ENCODE peak calls at places on chromosome 11, in nine cellular contexts. One of them, this sample, is unnamed.

GRCh38 chr11:107591446-107592236 is 694 bp downstream of the ELMOD1 start:
- DNase-seq in breast epithelium: no peak
- DNase-seq in Peyer's patch: no peak
- DNase-seq in PC-3: peak
- DNase-seq in fibroblast of pulmonary artery: no peak
- DNase-seq in uterus: no peak
- DNase-seq in tibial nerve: no peak
- DNase-seq in CD14-positive monocyte: no peak
- DNase-seq in nephron progenitor cell: peak
- DNase-seq in this sample: no peak

GRCh38 chr11:69157156-69157821 is 1.6 kb downstream of the SMIM38 start:
- DNase-seq in breast epithelium: peak
- DNase-seq in Peyer's patch: no peak
- DNase-seq in PC-3: no peak
- DNase-seq in fibroblast of pulmonary artery: peak
- DNase-seq in uterus: no peak
- DNase-seq in tibial nerve: peak
- DNase-seq in CD14-positive monocyte: no peak
- DNase-seq in nephron progenitor cell: peak
- DNase-seq in this sample: no peak

GRCh38 chr11:94199367-94200130 is 70.9 kb downstream of the PANX1 start:
- DNase-seq in breast epithelium: no peak
- DNase-seq in Peyer's patch: no peak
- DNase-seq in PC-3: no peak
- DNase-seq in fibroblast of pulmonary artery: no peak
- DNase-seq in uterus: no peak
- DNase-seq in tibial nerve: no peak
- DNase-seq in CD14-positive monocyte: no peak
- DNase-seq in nephron progenitor cell: no peak
- DNase-seq in this sample: no peak

GRCh38 chr11:104161751-104162450 is 2.0 kb downstream of the PDGFD start:
- DNase-seq in breast epithelium: no peak
- DNase-seq in Peyer's patch: no peak
- DNase-seq in PC-3: no peak
- DNase-seq in fibroblast of pulmonary artery: no peak
- DNase-seq in uterus: no peak
- DNase-seq in tibial nerve: no peak
- DNase-seq in CD14-positive monocyte: no peak
- DNase-seq in nephron progenitor cell: no peak
- DNase-seq in this sample: no peak

GRCh38 chr11:92332986-92333385 is 108.4 kb downstream of the FAT3 start:
- DNase-seq in breast epithelium: no peak
- DNase-seq in Peyer's patch: no peak
- DNase-seq in PC-3: no peak
- DNase-seq in fibroblast of pulmonary artery: peak
- DNase-seq in uterus: no peak
- DNase-seq in tibial nerve: no peak
- DNase-seq in CD14-positive monocyte: no peak
- DNase-seq in nephron progenitor cell: no peak
- DNase-seq in this sample: no peak

GRCh38 chr11:109707411-109707810 is 285.4 kb downstream of the C11orf87 start:
- DNase-seq in breast epithelium: no peak
- DNase-seq in Peyer's patch: no peak
- DNase-seq in PC-3: no peak
- DNase-seq in fibroblast of pulmonary artery: no peak
- DNase-seq in uterus: no peak
- DNase-seq in tibial nerve: no peak
- DNase-seq in CD14-positive monocyte: no peak
- DNase-seq in nephron progenitor cell: no peak
- DNase-seq in this sample: no peak

GRCh38 chr11:63237413-63237812 is 6.0 kb downstream of the SLC22A25 start:
- DNase-seq in breast epithelium: no peak
- DNase-seq in Peyer's patch: no peak
- DNase-seq in PC-3: no peak
- DNase-seq in fibroblast of pulmonary artery: no peak
- DNase-seq in uterus: no peak
- DNase-seq in tibial nerve: no peak
- DNase-seq in CD14-positive monocyte: no peak
- DNase-seq in nephron progenitor cell: no peak
- DNase-seq in this sample: no peak

GRCh38 chr11:44573333-44573732 is 7.9 kb downstream of the CD82 start:
- DNase-seq in breast epithelium: no peak
- DNase-seq in Peyer's patch: no peak
- DNase-seq in PC-3: no peak
- DNase-seq in fibroblast of pulmonary artery: no peak
- DNase-seq in uterus: no peak
- DNase-seq in tibial nerve: no peak
- DNase-seq in CD14-positive monocyte: no peak
- DNase-seq in nephron progenitor cell: no peak
- DNase-seq in this sample: peak

GRCh38 chr11:69364901-69365300 is 70.9 kb downstream of the MYEOV start:
- DNase-seq in breast epithelium: no peak
- DNase-seq in Peyer's patch: no peak
- DNase-seq in PC-3: peak
- DNase-seq in fibroblast of pulmonary artery: peak
- DNase-seq in uterus: no peak
- DNase-seq in tibial nerve: no peak
- DNase-seq in CD14-positive monocyte: no peak
- DNase-seq in nephron progenitor cell: no peak
- DNase-seq in this sample: no peak

GRCh38 chr11:6654281-6655019 is 1.2 kb downstream of the DCHS1 start:
- DNase-seq in breast epithelium: no peak
- DNase-seq in Peyer's patch: no peak
- DNase-seq in PC-3: no peak
- DNase-seq in fibroblast of pulmonary artery: no peak
- DNase-seq in uterus: no peak
- DNase-seq in tibial nerve: no peak
- DNase-seq in CD14-positive monocyte: no peak
- DNase-seq in nephron progenitor cell: no peak
- DNase-seq in this sample: no peak

GRCh38 chr11:24661313-24661712 is 164.5 kb downstream of the LUZP2 start:
- DNase-seq in breast epithelium: no peak
- DNase-seq in Peyer's patch: no peak
- DNase-seq in PC-3: no peak
- DNase-seq in fibroblast of pulmonary artery: no peak
- DNase-seq in uterus: no peak
- DNase-seq in tibial nerve: no peak
- DNase-seq in CD14-positive monocyte: no peak
- DNase-seq in nephron progenitor cell: no peak
- DNase-seq in this sample: no peak

GRCh38 chr11:1352696-1353382 is 36.9 kb upstream of the BRSK2 start:
- DNase-seq in breast epithelium: no peak
- DNase-seq in Peyer's patch: no peak
- DNase-seq in PC-3: no peak
- DNase-seq in fibroblast of pulmonary artery: no peak
- DNase-seq in uterus: no peak
- DNase-seq in tibial nerve: no peak
- DNase-seq in CD14-positive monocyte: peak
- DNase-seq in nephron progenitor cell: no peak
- DNase-seq in this sample: no peak

GRCh38 chr11:15170170-15170569 is 55.4 kb downstream of the INSC start:
- DNase-seq in breast epithelium: no peak
- DNase-seq in Peyer's patch: no peak
- DNase-seq in PC-3: no peak
- DNase-seq in fibroblast of pulmonary artery: no peak
- DNase-seq in uterus: no peak
- DNase-seq in tibial nerve: no peak
- DNase-seq in CD14-positive monocyte: no peak
- DNase-seq in nephron progenitor cell: no peak
- DNase-seq in this sample: no peak

GRCh38 chr11:132158091-132158490 is 787.7 kb downstream of the NTM start:
- DNase-seq in breast epithelium: no peak
- DNase-seq in Peyer's patch: no peak
- DNase-seq in PC-3: peak
- DNase-seq in fibroblast of pulmonary artery: peak
- DNase-seq in uterus: no peak
- DNase-seq in tibial nerve: no peak
- DNase-seq in CD14-positive monocyte: no peak
- DNase-seq in nephron progenitor cell: no peak
- DNase-seq in this sample: no peak

GRCh38 chr11:17386331-17387084 is 2.0 kb downstream of the KCNJ11 start:
- DNase-seq in breast epithelium: no peak
- DNase-seq in Peyer's patch: peak
- DNase-seq in PC-3: peak
- DNase-seq in fibroblast of pulmonary artery: peak
- DNase-seq in uterus: peak
- DNase-seq in tibial nerve: no peak
- DNase-seq in CD14-positive monocyte: peak
- DNase-seq in nephron progenitor cell: peak
- DNase-seq in this sample: no peak

GRCh38 chr11:19087658-19088057 is 27.1 kb upstream of the MRGPRX2 start:
- DNase-seq in breast epithelium: no peak
- DNase-seq in Peyer's patch: no peak
- DNase-seq in PC-3: peak
- DNase-seq in fibroblast of pulmonary artery: peak
- DNase-seq in uterus: no peak
- DNase-seq in tibial nerve: no peak
- DNase-seq in CD14-positive monocyte: no peak
- DNase-seq in nephron progenitor cell: no peak
- DNase-seq in this sample: no peak

GRCh38 chr11:25991476-25991875 is 340.5 kb upstream of the ANO3 start:
- DNase-seq in breast epithelium: no peak
- DNase-seq in Peyer's patch: no peak
- DNase-seq in PC-3: no peak
- DNase-seq in fibroblast of pulmonary artery: no peak
- DNase-seq in uterus: no peak
- DNase-seq in tibial nerve: no peak
- DNase-seq in CD14-positive monocyte: no peak
- DNase-seq in nephron progenitor cell: no peak
- DNase-seq in this sample: no peak

GRCh38 chr11:84714316-84714780 is 912.8 kb downstream of the DLG2 start:
- DNase-seq in breast epithelium: no peak
- DNase-seq in Peyer's patch: no peak
- DNase-seq in PC-3: peak
- DNase-seq in fibroblast of pulmonary artery: peak
- DNase-seq in uterus: no peak
- DNase-seq in tibial nerve: no peak
- DNase-seq in CD14-positive monocyte: no peak
- DNase-seq in nephron progenitor cell: peak
- DNase-seq in this sample: no peak

GRCh38 chr11:61954106-61955030 is 4.2 kb downstream of the BEST1 start:
- DNase-seq in breast epithelium: no peak
- DNase-seq in Peyer's patch: no peak
- DNase-seq in PC-3: no peak
- DNase-seq in fibroblast of pulmonary artery: no peak
- DNase-seq in uterus: no peak
- DNase-seq in tibial nerve: no peak
- DNase-seq in CD14-positive monocyte: no peak
- DNase-seq in nephron progenitor cell: no peak
- DNase-seq in this sample: no peak
- TF ChIP-seq CTCF in breast epithelium: peak
- TF ChIP-seq CTCF in Peyer's patch: no peak
- TF ChIP-seq CTCF in PC-3: no peak
- TF ChIP-seq CTCF in fibroblast of pulmonary artery: no peak
- TF ChIP-seq CTCF in uterus: no peak
- TF ChIP-seq CTCF in tibial nerve: no peak
- TF ChIP-seq CTCF in CD14-positive monocyte: no peak
- TF ChIP-seq CTCF in nephron progenitor cell: no peak
- TF ChIP-seq CTCF in this sample: no peak

GRCh38 chr11:3382613-3383275 is 3.8 kb upstream of the ZNF195 start:
- DNase-seq in breast epithelium: no peak
- DNase-seq in Peyer's patch: no peak
- DNase-seq in PC-3: no peak
- DNase-seq in fibroblast of pulmonary artery: no peak
- DNase-seq in uterus: no peak
- DNase-seq in tibial nerve: no peak
- DNase-seq in CD14-positive monocyte: no peak
- DNase-seq in nephron progenitor cell: no peak
- DNase-seq in this sample: no peak
- TF ChIP-seq CTCF in breast epithelium: no peak
- TF ChIP-seq CTCF in Peyer's patch: no peak
- TF ChIP-seq CTCF in PC-3: no peak
- TF ChIP-seq CTCF in fibroblast of pulmonary artery: no peak
- TF ChIP-seq CTCF in uterus: no peak
- TF ChIP-seq CTCF in tibial nerve: no peak
- TF ChIP-seq CTCF in CD14-positive monocyte: no peak
- TF ChIP-seq CTCF in nephron progenitor cell: no peak
- TF ChIP-seq CTCF in this sample: no peak

GRCh38 chr11:10303558-10304363 is 1.1 kb upstream of the ADM start:
- DNase-seq in breast epithelium: peak
- DNase-seq in Peyer's patch: peak
- DNase-seq in PC-3: peak
- DNase-seq in fibroblast of pulmonary artery: peak
- DNase-seq in uterus: peak
- DNase-seq in tibial nerve: no peak
- DNase-seq in CD14-positive monocyte: peak
- DNase-seq in nephron progenitor cell: peak
- DNase-seq in this sample: no peak
- TF ChIP-seq CTCF in breast epithelium: peak
- TF ChIP-seq CTCF in Peyer's patch: no peak
- TF ChIP-seq CTCF in PC-3: no peak
- TF ChIP-seq CTCF in fibroblast of pulmonary artery: no peak
- TF ChIP-seq CTCF in uterus: no peak
- TF ChIP-seq CTCF in tibial nerve: no peak
- TF ChIP-seq CTCF in CD14-positive monocyte: no peak
- TF ChIP-seq CTCF in nephron progenitor cell: no peak
- TF ChIP-seq CTCF in this sample: no peak

DNA sequence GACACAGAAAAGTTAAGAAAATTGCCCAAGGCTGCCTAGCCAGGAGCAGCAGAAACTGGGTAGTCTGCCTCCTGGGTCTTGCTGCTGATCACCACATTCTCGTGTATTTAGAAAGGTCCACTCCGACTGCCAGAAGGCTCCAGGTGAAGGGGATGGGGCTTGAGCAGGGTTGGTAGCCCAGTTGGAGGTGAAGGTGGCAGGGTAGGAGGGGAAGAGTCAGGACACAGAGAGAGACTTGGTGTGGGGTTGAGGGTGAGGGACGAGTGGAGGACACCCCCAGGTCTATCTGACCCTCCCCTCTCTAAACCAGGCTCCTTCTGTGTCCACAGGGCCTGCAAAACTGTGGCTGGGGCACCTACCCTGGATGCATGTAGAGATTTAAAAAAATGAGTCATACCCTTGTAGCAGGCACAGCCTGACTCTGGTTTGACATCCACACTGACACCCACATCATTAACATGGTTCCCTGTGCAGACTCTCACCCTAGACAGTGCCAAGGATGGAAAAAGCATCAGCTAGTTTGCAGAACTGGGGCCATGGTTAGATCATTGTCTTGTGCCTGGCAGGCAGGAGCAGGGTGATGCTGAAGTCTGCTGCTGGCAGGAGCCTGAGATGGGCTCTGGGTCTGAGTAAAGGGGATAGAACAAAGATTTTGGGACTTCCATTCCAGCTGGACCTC is 273.2 kb downstream of the TENM4 start:
- DNase-seq in breast epithelium: no peak
- DNase-seq in Peyer's patch: no peak
- DNase-seq in PC-3: no peak
- DNase-seq in fibroblast of pulmonary artery: no peak
- DNase-seq in uterus: no peak
- DNase-seq in tibial nerve: no peak
- DNase-seq in CD14-positive monocyte: no peak
- DNase-seq in nephron progenitor cell: no peak
- DNase-seq in this sample: no peak
- TF ChIP-seq CTCF in breast epithelium: no peak
- TF ChIP-seq CTCF in Peyer's patch: no peak
- TF ChIP-seq CTCF in PC-3: no peak
- TF ChIP-seq CTCF in fibroblast of pulmonary artery: no peak
- TF ChIP-seq CTCF in uterus: no peak
- TF ChIP-seq CTCF in tibial nerve: no peak
- TF ChIP-seq CTCF in CD14-positive monocyte: no peak
- TF ChIP-seq CTCF in nephron progenitor cell: no peak
- TF ChIP-seq CTCF in this sample: no peak

GRCh38 chr11:60161766-60162165 is 21.1 kb downstream of the MS4A6A start:
- DNase-seq in breast epithelium: no peak
- DNase-seq in Peyer's patch: no peak
- DNase-seq in PC-3: no peak
- DNase-seq in fibroblast of pulmonary artery: no peak
- DNase-seq in uterus: no peak
- DNase-seq in tibial nerve: no peak
- DNase-seq in CD14-positive monocyte: no peak
- DNase-seq in nephron progenitor cell: no peak
- DNase-seq in this sample: no peak
- TF ChIP-seq CTCF in breast epithelium: no peak
- TF ChIP-seq CTCF in Peyer's patch: no peak
- TF ChIP-seq CTCF in PC-3: no peak
- TF ChIP-seq CTCF in fibroblast of pulmonary artery: no peak
- TF ChIP-seq CTCF in uterus: no peak
- TF ChIP-seq CTCF in tibial nerve: no peak
- TF ChIP-seq CTCF in CD14-positive monocyte: no peak
- TF ChIP-seq CTCF in nephron progenitor cell: no peak
- TF ChIP-seq CTCF in this sample: no peak

This sample was measured in chondrocyte.